ENCODE peak calls at places on chromosome 11, in six cellular contexts. Z is hepatocyte, S is PC-3, O is OCI-LY7, H is HCT116, U is GM23338. K is an unnamed sample. For H3K9me2, the result is how much of the 10 kb centered on the place peaks cover.

GRCh38 chr11:64306876-64307622 is 1.7 kb downstream of the ESRRA start:
- DNase-seq in Z (peak), S (no peak), O (peak), H (no peak), U (no peak), K (peak)

GRCh38 chr11:64879226-64879900 is 942 bp upstream of the EHD1 start:
- DNase-seq in Z (no peak), S (no peak), O (no peak), H (no peak), U (no peak), K (no peak)

GRCh38 chr11:58900479-58901420 is 38.5 kb upstream of the GLYATL1 start:
- DNase-seq in Z (peak), S (peak), O (peak), H (peak), U (peak), K (peak)

GRCh38 chr11:78310500-78310909 is 107.1 kb downstream of the GAB2 start:
- DNase-seq in Z (peak), S (no peak), O (no peak), H (no peak), U (no peak), K (no peak)

GRCh38 chr11:46001427-46002049 is 79.1 kb downstream of the LARGE2 start:
- DNase-seq in Z (no peak), S (no peak), O (no peak), H (no peak), U (peak), K (no peak)

GRCh38 chr11:39589391-39589790 is 1870.1 kb downstream of the LRRC4C start:
- DNase-seq in Z (no peak), S (no peak), O (no peak), H (no peak), U (no peak), K (no peak)

GRCh38 chr11:6523253-6523652 is 26.2 kb downstream of the DNHD1 start:
- DNase-seq in Z (peak), S (peak), O (no peak), H (peak), U (no peak), K (no peak)

GRCh38 chr11:13667245-13667644 is 1.2 kb upstream of the FAR1 start:
- DNase-seq in Z (no peak), S (no peak), O (peak), H (no peak), U (no peak), K (no peak)

GRCh38 chr11:45092901-45093760 is 53.3 kb upstream of the PRDM11 start:
- DNase-seq in Z (no peak), S (peak), O (no peak), H (no peak), U (no peak), K (no peak)

GRCh38 chr11:134659882-134660281 is 247.8 kb upstream of the B3GAT1 start:
- DNase-seq in Z (no peak), S (no peak), O (no peak), H (no peak), U (no peak), K (no peak)

DNA sequence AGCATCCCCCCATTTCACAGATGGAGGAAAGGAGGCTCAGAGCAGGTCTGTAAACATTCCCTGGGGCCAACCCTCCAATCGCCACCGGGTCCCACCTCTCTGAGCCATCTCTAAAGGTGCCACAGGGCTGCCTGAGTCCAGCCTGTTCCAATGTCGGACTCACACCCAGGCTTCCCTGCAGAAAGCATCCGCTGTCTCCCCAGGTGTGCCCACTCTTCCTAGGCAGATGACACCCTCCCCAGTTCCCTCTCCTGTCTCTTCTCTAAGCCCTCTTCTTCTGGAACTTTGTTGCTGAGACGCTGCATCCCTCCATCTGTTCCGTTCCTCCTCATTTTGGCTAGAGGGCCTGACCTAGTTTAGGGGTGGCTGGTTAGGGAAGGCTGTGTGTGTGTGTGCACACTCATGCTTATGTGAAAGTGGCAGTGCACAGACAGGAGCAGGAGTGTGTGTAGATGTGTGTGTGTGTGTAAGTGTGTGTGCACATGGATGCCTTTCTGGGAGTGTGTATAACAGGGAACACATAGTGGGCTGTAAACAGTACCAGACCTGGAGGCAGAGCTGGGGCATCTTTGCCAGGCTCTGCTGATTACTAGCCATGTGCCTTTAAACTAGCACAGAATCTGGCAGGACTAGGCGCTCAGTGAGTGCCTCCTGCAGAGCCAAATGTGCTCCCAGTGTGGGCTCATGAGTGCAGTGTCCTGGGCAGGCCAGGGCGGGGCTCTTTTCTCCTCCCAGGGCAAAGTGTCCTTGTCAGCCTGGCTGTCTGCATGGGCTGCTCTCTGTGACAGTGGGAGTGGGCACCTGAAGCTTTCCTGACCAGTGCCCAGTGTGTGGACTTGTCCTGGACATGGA is 77.3 kb upstream of the NECTIN1 start:
- DNase-seq in Z (no peak), S (no peak), O (no peak), H (no peak), U (no peak), K (no peak)
- H3K9me2 ChIP-seq in Z (under half), S (under half), O (under half), H (under half), U (under half), K (under half)

GRCh38 chr11:114621072-114621471 is 25.5 kb upstream of the NXPE4 start:
- DNase-seq in Z (no peak), S (no peak), O (no peak), H (no peak), U (no peak), K (no peak)

GRCh38 chr11:114623720-114624119 is 28.1 kb upstream of the NXPE4 start:
- DNase-seq in Z (no peak), S (no peak), O (no peak), H (no peak), U (no peak), K (no peak)

GRCh38 chr11:114624455-114625207 is 29.0 kb upstream of the NXPE4 start:
- DNase-seq in Z (no peak), S (no peak), O (no peak), H (no peak), U (no peak), K (no peak)

GRCh38 chr11:114621950-114622809 is 26.6 kb upstream of the NXPE4 start:
- DNase-seq in Z (no peak), S (no peak), O (no peak), H (no peak), U (no peak), K (no peak)

DNA sequence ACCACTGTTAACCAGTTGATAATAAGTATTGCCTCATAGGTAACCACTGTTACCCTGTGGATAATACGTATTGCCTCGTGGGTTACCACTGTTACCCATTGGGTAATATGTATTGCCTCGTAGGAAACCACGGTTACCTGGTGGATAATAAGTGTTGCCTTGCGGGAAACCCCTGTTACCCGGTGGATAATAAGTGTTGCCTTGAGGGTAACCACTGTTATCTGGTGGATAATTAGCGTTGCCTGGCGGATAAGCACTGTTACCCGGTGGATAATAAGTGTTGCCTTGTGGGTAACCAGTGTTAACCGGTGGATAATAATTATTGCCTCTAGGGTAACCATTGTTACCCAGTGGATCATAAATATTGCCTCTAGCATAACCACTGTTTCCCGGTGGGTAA is 27.3 kb upstream of the NXPE4 start:
- DNase-seq in Z (no peak), S (no peak), O (no peak), H (no peak), U (no peak), K (no peak)
- H2AFZ ChIP-seq in Z (no peak), S (no peak), O (no peak), H (no peak), U (no peak), K (no peak)

DNA sequence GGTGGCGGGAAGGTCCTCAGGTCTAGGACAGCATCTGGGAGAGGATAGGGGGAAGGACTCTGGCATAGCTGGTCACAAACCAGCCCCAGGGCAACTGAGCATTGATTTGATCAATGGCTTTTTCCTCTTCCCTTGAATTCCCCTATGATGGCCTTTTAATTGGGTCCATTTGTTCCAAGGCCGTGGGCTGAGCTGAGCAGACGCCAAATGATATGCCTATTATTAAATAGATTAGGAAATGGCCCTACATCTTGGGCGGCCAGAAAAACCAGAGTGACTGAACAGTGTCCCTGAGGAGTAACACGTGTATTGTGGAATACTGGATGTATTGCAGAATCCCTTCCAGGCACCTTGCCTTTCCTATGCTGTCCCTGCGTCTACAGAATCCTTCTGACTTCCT is 26.7 kb upstream of the P2RY6 start:
- DNase-seq in Z (no peak), S (no peak), O (no peak), H (no peak), U (no peak), K (no peak)
- H3K27ac ChIP-seq in Z (no peak), S (no peak), O (no peak), H (no peak), U (no peak), K (no peak)

GRCh38 chr11:8230921-8231847 is 32.5 kb downstream of the LMO1 start:
- DNase-seq in Z (no peak), S (no peak), O (no peak), H (no peak), U (no peak), K (no peak)
- H3K9me2 ChIP-seq in Z (under half), S (under half), O (under half), H (under half), U (under half), K (under half)

DNA sequence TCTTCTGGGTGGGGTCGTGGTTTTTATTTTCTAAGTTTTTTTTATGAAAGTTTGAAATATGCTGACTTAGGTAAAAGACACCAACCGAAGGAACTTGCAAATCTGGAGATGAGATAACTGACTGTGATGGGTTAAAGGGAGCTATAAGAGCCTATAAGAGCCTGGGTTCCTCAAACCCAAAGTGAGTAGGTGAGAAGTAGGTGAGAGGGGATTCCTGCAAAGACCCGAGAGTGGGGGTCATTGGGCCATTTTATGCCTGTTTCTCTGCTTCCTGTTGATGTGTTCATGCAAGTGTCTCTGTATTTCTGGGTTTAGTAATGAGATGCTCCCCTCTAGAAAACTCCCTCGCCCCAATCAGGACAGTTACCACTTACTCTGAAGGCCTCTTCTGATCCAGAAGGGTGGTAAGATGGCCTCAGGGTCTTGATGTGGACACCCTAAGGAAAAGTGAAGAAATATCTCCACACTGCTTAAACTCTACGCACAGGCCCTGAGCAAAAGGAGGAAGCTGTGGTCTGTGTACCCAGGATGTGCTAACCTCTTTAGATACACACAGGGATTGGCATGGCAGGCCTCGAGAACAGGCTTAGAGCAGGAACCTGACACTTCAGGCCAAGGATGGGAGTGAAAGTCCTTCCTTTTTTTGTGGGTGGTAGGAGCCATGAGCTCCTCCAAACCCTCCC is 1.8 kb downstream of the FLI1 start:
- DNase-seq in Z (no peak), S (no peak), O (peak), H (no peak), U (no peak), K (no peak)
- H2AFZ ChIP-seq in Z (no peak), S (no peak), O (no peak), H (no peak), U (peak), K (no peak)

DNA sequence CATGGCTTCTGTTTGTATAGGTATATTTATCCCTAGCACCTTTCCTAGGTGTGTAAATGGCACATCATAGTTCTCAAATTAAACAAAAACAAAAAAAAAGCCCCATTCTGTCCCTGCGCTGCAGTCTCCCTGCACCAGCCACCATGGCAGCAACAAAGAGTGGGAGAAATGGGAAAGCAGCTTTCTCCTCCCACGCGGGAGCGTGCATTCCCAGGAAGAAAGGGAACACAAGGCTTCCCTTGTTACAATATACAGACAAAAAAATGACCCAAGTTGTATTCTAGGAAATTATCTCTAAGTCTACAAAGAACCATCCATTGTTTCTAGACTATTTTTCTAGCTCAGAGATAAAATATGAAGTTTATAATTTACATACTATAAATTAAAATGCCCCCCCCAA is 16.1 kb upstream of the TMPRSS5 start:
- DNase-seq in Z (no peak), S (no peak), O (no peak), H (no peak), U (no peak), K (no peak)
- H3K27ac ChIP-seq in Z (no peak), S (no peak), O (no peak), H (no peak), U (no peak), K (no peak)

DNA sequence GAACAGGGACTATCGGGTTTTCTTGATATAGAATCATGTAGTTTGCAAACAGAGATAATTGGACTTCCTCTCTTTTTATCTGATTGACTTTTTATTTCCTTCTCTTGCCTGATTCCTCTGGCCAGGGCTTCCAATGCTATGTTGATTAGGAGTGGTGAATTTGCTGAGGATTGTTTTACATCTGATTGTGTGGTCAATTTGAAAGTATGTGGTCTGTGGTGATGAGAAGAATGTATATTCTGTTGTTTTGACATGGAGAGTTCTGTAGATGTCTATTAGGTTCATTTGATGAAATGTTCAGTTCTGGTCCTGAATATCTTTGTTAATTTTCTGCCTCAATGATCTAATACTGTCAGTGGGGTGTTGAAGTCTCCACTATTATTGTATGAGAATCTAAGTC is 713.2 kb upstream of the CCDC179 start:
- DNase-seq in Z (no peak), S (no peak), O (no peak), H (no peak), U (no peak), K (no peak)
- H3K9me2 ChIP-seq in Z (under half), S (under half), O (under half), H (under half), U (under half), K (under half)

DNA sequence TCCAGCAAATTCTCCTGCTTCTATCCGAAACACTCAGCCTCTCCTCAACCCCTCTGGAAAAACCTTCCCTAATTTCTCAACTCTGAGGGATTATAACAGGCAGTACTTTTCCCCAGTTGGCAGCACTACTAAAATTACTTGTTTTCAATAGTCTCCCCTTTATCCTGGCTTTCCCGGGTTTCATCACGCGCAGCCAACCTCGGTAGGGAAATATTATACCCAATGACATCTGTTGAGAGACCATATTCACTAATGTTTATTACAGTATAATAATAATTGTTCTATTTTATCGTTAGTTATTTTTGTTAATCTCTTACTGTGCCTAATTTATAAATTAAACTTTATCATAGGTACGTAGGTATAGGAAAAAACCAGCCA is 330 bp upstream of the POLD3 start:
- DNase-seq in Z (no peak), S (no peak), O (no peak), H (no peak), U (no peak), K (no peak)
- H2AFZ ChIP-seq in Z (peak), S (peak), O (peak), H (peak), U (peak), K (peak)

K was measured in PC-9.